ENCODE peak calls at places on chromosome 11, in four cellular contexts. J, M, H and C are unnamed samples. For H3K36me3, the result is how much of the 10 kb centered on the place peaks cover.

GRCh38 chr11:68365943-68366435 is 53.6 kb downstream of the LRP5 start:
- DNase-seq in J (no peak), M (no peak), H (no peak), C (no peak)

GRCh38 chr11:88100161-88100560 is 75.1 kb downstream of the RAB38 start:
- DNase-seq in J (no peak), M (no peak), H (no peak), C (no peak)

GRCh38 chr11:41984023-41984422 is 524.6 kb upstream of the LRRC4C start:
- DNase-seq in J (no peak), M (no peak), H (no peak), C (no peak)

GRCh38 chr11:124069429-124070401 is 28.6 kb upstream of the OR10G7 start:
- DNase-seq in J (no peak), M (no peak), H (peak), C (no peak)

GRCh38 chr11:2269601-2270321 is 627 bp downstream of the ASCL2 start:
- DNase-seq in J (peak), M (peak), H (peak), C (no peak)

GRCh38 chr11:124415356-124415923 is 9.2 kb downstream of the OR8B4 start:
- DNase-seq in J (no peak), M (no peak), H (no peak), C (no peak)

GRCh38 chr11:355581-356458 is 13.5 kb upstream of the B4GALNT4 start:
- DNase-seq in J (peak), M (peak), H (peak), C (peak)

GRCh38 chr11:118614511-118614910 is 7.1 kb downstream of the PHLDB1 start:
- DNase-seq in J (no peak), M (no peak), H (peak), C (no peak)

GRCh38 chr11:77303328-77303727 is 1.8 kb upstream of the GDPD4 start:
- DNase-seq in J (no peak), M (no peak), H (no peak), C (no peak)

GRCh38 chr11:26014456-26015115 is 317.3 kb upstream of the ANO3 start:
- DNase-seq in J (no peak), M (no peak), H (no peak), C (no peak)

GRCh38 chr11:67345949-67346819 is 7.2 kb downstream of the POLD4 start:
- DNase-seq in J (no peak), M (peak), H (peak), C (no peak)

GRCh38 chr11:123742778-123743177 is 1.3 kb upstream of the ZNF202 start:
- DNase-seq in J (no peak), M (no peak), H (no peak), C (no peak)

GRCh38 chr11:2881974-2882362 is 3.6 kb downstream of the CDKN1C start:
- DNase-seq in J (no peak), M (no peak), H (no peak), C (no peak)

GRCh38 chr11:120744016-120744994 is 232.8 kb downstream of the GRIK4 start:
- DNase-seq in J (no peak), M (no peak), H (no peak), C (no peak)

GRCh38 chr11:124899376-124900145 is 1.9 kb upstream of the ROBO4 start:
- DNase-seq in J (no peak), M (no peak), H (peak), C (no peak)

GRCh38 chr11:117319214-117319840 is 3.3 kb upstream of the BACE1 start:
- DNase-seq in J (no peak), M (no peak), H (no peak), C (no peak)

DNA sequence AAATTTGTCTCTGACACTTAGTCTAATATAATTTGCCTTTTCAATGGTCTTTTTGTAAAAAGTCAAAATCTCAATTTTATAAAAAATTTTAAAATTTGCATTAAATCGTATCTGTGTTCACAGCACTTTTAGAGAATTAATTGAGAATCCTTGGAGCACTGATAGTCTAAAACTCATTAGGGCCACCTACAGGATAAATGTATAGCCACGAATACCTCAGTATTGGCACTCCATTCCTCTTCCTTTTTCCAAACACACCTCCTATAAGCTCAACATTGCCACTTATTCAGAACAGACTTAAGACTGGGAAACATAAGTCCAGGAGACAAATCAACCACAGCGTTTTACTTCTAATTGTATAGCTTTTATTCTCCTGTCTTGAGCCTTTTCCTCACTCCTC is 776.0 kb upstream of the ARHGAP42 start:
- DNase-seq in J (no peak), M (no peak), H (no peak), C (no peak)
- H3K36me3 ChIP-seq in J (under half), M (under half), H (under half), C (under half)

GRCh38 chr11:71247551-71248250 is 4.7 kb downstream of the SHANK2 start:
- DNase-seq in J (no peak), M (peak), H (peak), C (no peak)

GRCh38 chr11:71248656-71249055 is 3.7 kb downstream of the SHANK2 start:
- DNase-seq in J (no peak), M (no peak), H (no peak), C (no peak)

GRCh38 chr11:71245601-71246391 is 6.6 kb downstream of the SHANK2 start:
- DNase-seq in J (no peak), M (no peak), H (peak), C (no peak)

GRCh38 chr11:71248251-71248570 is 4.2 kb downstream of the SHANK2 start:
- DNase-seq in J (no peak), M (no peak), H (no peak), C (no peak)

GRCh38 chr11:71246559-71246958 is 5.8 kb downstream of the SHANK2 start:
- DNase-seq in J (no peak), M (no peak), H (peak), C (no peak)
- H3K4me3 ChIP-seq in J (no peak), M (no peak), H (no peak), C (no peak)

GRCh38 chr11:10497371-10498021 is 42.4 kb downstream of the AMPD3 start:
- DNase-seq in J (no peak), M (no peak), H (peak), C (no peak)
- H3K36me3 ChIP-seq in J (under half), M (under half), H (under half), C (under half)

GRCh38 chr11:61364012-61364396 is 1.8 kb downstream of the TMEM138 start:
- DNase-seq in J (no peak), M (no peak), H (no peak), C (no peak)
- H3K4me3 ChIP-seq in J (no peak), M (no peak), H (no peak), C (no peak)

GRCh38 chr11:14784230-14784629 is 107.8 kb downstream of the CYP2R1 start:
- DNase-seq in J (no peak), M (no peak), H (no peak), C (no peak)
- H3K36me3 ChIP-seq in J (under half), M (under half), H (under half), C (under half)

GRCh38 chr11:76153609-76153949 is 52.7 kb downstream of the WNT11 start:
- DNase-seq in J (no peak), M (no peak), H (peak), C (no peak)
- H3K4me3 ChIP-seq in J (no peak), M (no peak), H (no peak), C (no peak)

GRCh38 chr11:15907806-15908205 is 448.5 kb downstream of the SOX6 start:
- DNase-seq in J (no peak), M (no peak), H (peak), C (no peak)
- H3K36me3 ChIP-seq in J (under half), M (under half), H (under half), C (under half)

DNA sequence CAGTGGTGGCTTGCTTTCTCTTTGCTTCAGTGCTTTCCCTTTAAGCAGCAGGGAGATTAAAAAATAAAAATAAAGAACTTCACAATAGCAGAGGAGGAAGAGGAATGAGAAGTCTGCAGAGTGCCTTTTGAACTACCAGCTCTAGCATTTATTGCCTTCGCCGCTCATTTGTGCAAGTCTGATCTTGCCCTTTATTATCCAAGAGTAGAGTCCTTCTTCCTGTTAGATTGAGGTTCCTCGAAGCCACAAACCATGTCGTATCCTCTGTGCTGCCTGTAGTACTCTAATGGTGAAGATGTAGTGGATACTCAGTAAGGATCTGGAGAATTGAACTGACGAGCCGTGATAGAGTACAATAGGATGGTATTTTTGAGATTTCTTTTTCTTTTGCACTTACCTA is 101.2 kb upstream of the RAG2 start:
- DNase-seq in J (no peak), M (no peak), H (no peak), C (no peak)
- H3K4me3 ChIP-seq in J (no peak), M (no peak), H (no peak), C (no peak)

DNA sequence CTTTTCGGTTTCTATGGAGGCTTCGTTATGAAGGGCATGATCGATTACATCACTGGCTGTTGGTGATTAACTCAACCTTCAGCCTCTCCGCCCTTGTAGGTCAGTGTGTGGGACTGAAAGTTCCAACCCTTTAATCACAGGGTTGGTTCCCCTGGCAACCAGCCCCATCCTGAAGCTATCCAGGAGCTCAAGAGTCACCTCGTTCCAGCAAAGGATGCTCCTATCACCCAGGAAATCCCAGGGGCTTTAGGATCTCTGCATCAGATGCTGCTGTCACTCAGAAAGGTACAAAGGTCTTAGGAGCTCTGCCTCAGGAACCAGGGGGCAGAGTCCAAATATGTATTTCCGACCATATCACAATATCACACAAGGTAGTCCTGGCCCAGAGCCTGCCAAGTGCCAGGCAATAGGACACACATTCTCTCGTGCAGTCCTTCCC is 123.5 kb upstream of the PARVA start:
- DNase-seq in J (no peak), M (no peak), H (no peak), C (no peak)
- H3K36me3 ChIP-seq in J (under half), M (under half), H (under half), C (under half)

DNA sequence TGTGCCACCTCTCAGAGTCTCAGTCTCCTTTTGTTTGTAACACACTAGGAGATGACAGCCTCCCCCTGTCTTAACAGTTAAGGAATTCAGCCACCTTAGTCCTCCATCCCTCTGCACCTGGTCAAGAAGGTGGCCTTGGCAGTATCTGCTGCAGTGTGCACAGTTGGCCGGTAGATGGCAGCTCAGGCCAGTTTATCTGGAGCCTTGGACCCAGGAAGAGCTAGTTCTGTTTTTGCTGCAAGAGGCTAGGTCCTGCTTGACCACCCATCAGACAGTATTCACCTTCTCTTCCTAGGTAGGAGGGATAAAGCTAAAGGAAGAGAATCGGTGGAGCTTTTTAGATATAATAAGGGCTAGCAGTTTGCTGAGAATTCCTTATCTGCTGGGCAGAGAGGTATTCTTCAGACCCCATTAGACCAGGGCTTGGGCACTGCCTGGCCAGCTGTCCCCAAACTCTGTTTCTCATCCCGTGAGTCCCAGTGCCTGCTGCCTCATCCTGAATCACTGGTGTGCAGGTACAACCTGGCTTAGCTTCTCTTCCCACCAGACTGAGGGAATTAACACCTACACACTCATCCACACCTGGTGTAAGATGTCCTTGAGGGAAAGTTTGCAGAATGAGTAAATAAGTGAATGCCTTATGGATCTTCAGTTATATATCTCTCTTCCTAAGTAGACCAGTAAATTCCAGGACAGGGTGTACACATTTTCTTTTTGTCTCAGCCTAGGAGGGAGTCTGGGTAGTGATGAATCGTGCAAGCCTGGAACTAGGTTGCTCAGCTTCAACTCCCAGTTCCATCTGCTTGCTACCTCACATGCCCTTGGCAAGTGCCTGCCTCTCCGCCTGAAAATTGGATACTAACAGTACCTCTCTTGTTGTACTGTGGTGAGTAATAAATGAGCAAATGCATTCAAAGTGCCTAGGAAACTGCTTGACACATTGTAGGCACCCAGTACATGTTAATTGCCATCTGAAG is 70.8 kb upstream of the NARS2 start:
- DNase-seq in J (no peak), M (peak), H (peak), C (no peak)
- H3K4me3 ChIP-seq in J (no peak), M (no peak), H (no peak), C (no peak)